ENCODE peak calls at places on chromosomes 6 and 20, in nine cellular contexts. Q is IMR-90, M is kidney epithelial cell, S is stomach, I is WTC11, O is psoas muscle, C is breast epithelium, R is astrocyte of the spinal cord, U is neural crest cell. V is an unnamed sample.

GRCh38 chr20:51404297-51405060 is 138.0 kb downstream of the NFATC2 start:
- DNase-seq in R (peak; percentile 84), I (no peak), U (no peak), S (peak; percentile 55), M (no peak), C (no peak), O (no peak), Q (no peak), V (no peak)

GRCh38 chr6:37452522-37452921 is 19.5 kb downstream of the CMTR1 start:
- DNase-seq in M (no peak), S (no peak), C (no peak), U (no peak), O (no peak), I (no peak), R (no peak), Q (no peak), V (no peak)

GRCh38 chr6:14876778-14877613 is 368.9 kb upstream of the JARID2 start:
- DNase-seq in R (peak; percentile 90), Q (peak; percentile 94), U (no peak), O (no peak), I (no peak), M (peak; percentile 80), C (no peak), S (no peak), V (no peak)

GRCh38 chr20:10721112-10721896 is 47.5 kb upstream of the JAG1 start:
- DNase-seq in U (no peak), Q (peak; percentile 69), M (no peak), I (no peak), R (peak; percentile 77), C (no peak), S (no peak), O (no peak), V (no peak)

GRCh38 chr6:21679761-21680265 is 86.3 kb downstream of the SOX4 start:
- DNase-seq in O (no peak), M (peak; percentile 60), Q (peak; percentile 88), I (no peak), S (no peak), U (no peak), C (no peak), R (peak; percentile 87), V (no peak)

GRCh38 chr20:10779911-10780310 is 106.1 kb upstream of the JAG1 start:
- DNase-seq in U (no peak), M (no peak), S (no peak), R (no peak), I (no peak), Q (no peak), O (no peak), C (no peak), V (no peak)

GRCh38 chr6:168962886-168963285 is 290.8 kb downstream of the THBS2 start:
- DNase-seq in Q (no peak), O (peak; percentile 67), I (no peak), S (no peak), M (no peak), C (no peak), U (no peak), R (no peak), V (no peak)

GRCh38 chr20:21027569-21027968 is 78.6 kb downstream of the LINC00237 start:
- DNase-seq in M (no peak), Q (no peak), O (no peak), R (no peak), U (peak; percentile 27), C (no peak), I (peak; percentile 69), S (no peak), V (peak; percentile 11)

GRCh38 chr6:3343089-3343901 is 84.5 kb downstream of the PSMG4 start:
- DNase-seq in S (no peak), I (no peak), M (no peak), U (no peak), C (no peak), R (no peak), O (no peak), Q (no peak), V (no peak)

GRCh38 chr6:14046476-14047068 is 71.0 kb upstream of the CD83 start:
- DNase-seq in R (peak; percentile 45), O (no peak), C (no peak), M (peak; percentile 19), U (peak; percentile 26), S (peak; percentile 54), Q (peak; percentile 48), I (peak; percentile 51), V (peak; percentile 44)

GRCh38 chr6:41122373-41122772 is 31.8 kb downstream of the TREML1 start:
- DNase-seq in Q (peak; percentile 57), I (no peak), C (no peak), R (peak; percentile 32), M (no peak), U (no peak), S (no peak), O (no peak), V (no peak)

GRCh38 chr6:19837511-19838441 is 606 bp downstream of the ID4 start:
- DNase-seq in M (no peak), O (peak; percentile 48), I (peak; percentile 51), R (peak; percentile 37), S (peak; percentile 39), U (peak; percentile 36), C (peak; percentile 37), Q (peak; percentile 38), V (peak; percentile 62)

GRCh38 chr6:159726196-159726917 is 949 bp upstream of the WTAP start:
- DNase-seq in R (no peak), Q (no peak), U (no peak), O (no peak), S (no peak), M (no peak), I (no peak), C (no peak), V (no peak)

GRCh38 chr20:61950631-61951010 is 115.1 kb downstream of the TAF4 start:
- DNase-seq in M (no peak), O (no peak), C (no peak), I (no peak), R (no peak), S (no peak), U (no peak), Q (no peak), V (no peak)

GRCh38 chr20:3788685-3789155 is 2.2 kb upstream of the CENPB start:
- DNase-seq in C (no peak), I (no peak), R (no peak), U (no peak), S (no peak), M (no peak), Q (no peak), O (no peak), V (no peak)

GRCh38 chr6:38571721-38572120 is 68.0 kb downstream of the BTBD9 start:
- DNase-seq in M (no peak), Q (no peak), O (no peak), U (no peak), S (no peak), I (no peak), R (no peak), C (no peak), V (no peak)

GRCh38 chr6:160194808-160195207 is 63.8 kb downstream of the SLC22A2 start:
- DNase-seq in O (no peak), R (no peak), C (no peak), U (no peak), M (no peak), S (no peak), Q (no peak), I (no peak), V (no peak)

GRCh38 chr20:1272368-1273155 is 6.5 kb downstream of the SNPH start:
- DNase-seq in I (no peak), C (no peak), R (no peak), S (peak; percentile 58), O (no peak), U (no peak), M (no peak), Q (no peak), V (no peak)

GRCh38 chr6:158149641-158150040 is 18.4 kb downstream of the SERAC1 start:
- DNase-seq in M (no peak), O (no peak), Q (peak; percentile 91), S (no peak), C (no peak), R (peak; percentile 55), U (no peak), I (no peak), V (no peak)

GRCh38 chr6:71468841-71469750 is 180.5 kb downstream of the OGFRL1 start:
- DNase-seq in U (no peak), M (peak; percentile 95), O (no peak), S (no peak), I (no peak), Q (peak; percentile 95), R (peak; percentile 94), C (peak; percentile 31), V (no peak)

GRCh38 chr6:6694825-6695710 is 106.5 kb downstream of the LY86 start:
- DNase-seq in M (no peak), I (peak; percentile 63), U (no peak), R (no peak), O (no peak), S (peak; percentile 67), Q (no peak), C (no peak), V (no peak)

GRCh38 chr6:77403424-77403823 is 59.9 kb downstream of the HTR1B start:
- DNase-seq in O (no peak), U (no peak), C (no peak), I (no peak), Q (peak; percentile 55), R (no peak), M (peak; percentile 9), S (no peak), V (no peak)

GRCh38 chr6:44100088-44100550 is 27.1 kb downstream of the MRPL14 start:
- DNase-seq in S (peak; percentile 59), R (peak; percentile 22), C (no peak), U (peak; percentile 28), I (peak; percentile 37), M (no peak), Q (peak; percentile 37), O (no peak), V (no peak)
- TF ChIP-seq CTCF in S (peak; percentile 31), R (peak; percentile 82), C (peak; percentile 56), U (peak; percentile 72), I (peak; percentile 45), M (peak; percentile 78), Q (peak; percentile 58), O (peak; percentile 52), V (peak; percentile 48)

GRCh38 chr6:132456700-132457143 is 55.4 kb upstream of the MOXD1 start:
- DNase-seq in U (no peak), M (no peak), I (no peak), Q (no peak), R (no peak), O (peak; percentile 21), C (no peak), S (peak; percentile 25), V (peak; percentile 4)
- TF ChIP-seq CTCF in U (no peak), M (no peak), I (no peak), Q (no peak), R (no peak), O (no peak), C (no peak), S (no peak), V (no peak)

DNA sequence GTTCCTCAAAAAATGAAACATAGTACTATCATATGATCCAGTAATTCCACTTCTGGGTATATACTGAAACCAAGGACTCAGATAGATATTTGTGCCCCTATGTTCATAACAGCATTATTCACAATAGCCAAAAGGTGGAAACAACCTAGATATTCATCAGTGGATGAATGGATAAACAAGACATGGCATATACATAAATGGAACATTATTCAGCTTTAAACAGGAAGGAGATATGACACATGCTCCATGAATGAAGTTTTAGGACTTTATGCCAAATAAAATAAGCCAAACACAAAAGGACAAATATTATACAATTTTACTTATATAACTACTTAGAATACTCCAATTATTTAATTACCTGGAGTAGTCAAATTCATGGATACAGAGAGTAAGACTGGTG is 16.4 kb downstream of the PLCB1 start:
- DNase-seq in S (no peak), Q (peak; percentile 41), U (no peak), I (no peak), C (no peak), R (no peak), O (no peak), M (no peak), V (no peak)
- TF ChIP-seq CTCF in S (no peak), Q (no peak), U (no peak), I (no peak), C (no peak), R (no peak), O (no peak), M (no peak), V (no peak)

GRCh38 chr20:57509665-57510237 is 15.2 kb downstream of the CTCFL start:
- DNase-seq in I (no peak), C (no peak), S (peak; percentile 32), R (no peak), O (no peak), M (no peak), Q (no peak), U (no peak), V (peak; percentile 48)
- TF ChIP-seq CTCF in I (no peak), C (no peak), S (no peak), R (peak; percentile 52), O (peak; percentile 10), M (peak; percentile 83), Q (peak; percentile 23), U (peak; percentile 47), V (peak; percentile 27)

V was measured in nephron progenitor cell.